ENCODE peak calls at places on chromosomes 12 and 14, in six cellular contexts. A is neural crest cell, O is H4, Q is C1 segment of cervical spinal cord, Z is T-helper 9 cell, H is ovary. T is an unnamed sample.

GRCh38 chr12:12715459-12716150 is 1.6 kb upstream of the CDKN1B start:
- DNase-seq in A (no peak), O (no peak), Q (no peak), Z (no peak), H (no peak), T (no peak)

GRCh38 chr14:69376439-69376838 is 21.7 kb downstream of the ERH start:
- DNase-seq in A (no peak), O (no peak), Q (no peak), Z (no peak), H (no peak), T (no peak)

GRCh38 chr14:68947802-68948201 is 31.3 kb downstream of the ACTN1 start:
- DNase-seq in A (no peak), O (peak), Q (no peak), Z (no peak), H (peak), T (peak)

GRCh38 chr12:46516238-46516932 is 143.8 kb upstream of the SLC38A2 start:
- DNase-seq in A (no peak), O (no peak), Q (no peak), Z (no peak), H (no peak), T (no peak)

GRCh38 chr12:24711609-24712008 is 237.3 kb downstream of the BCAT1 start:
- DNase-seq in A (no peak), O (no peak), Q (no peak), Z (no peak), H (no peak), T (no peak)

GRCh38 chr12:41013921-41014642 is 174.0 kb upstream of the PDZRN4 start:
- DNase-seq in A (no peak), O (no peak), Q (no peak), Z (no peak), H (no peak), T (no peak)

GRCh38 chr14:88380405-88380804 is 5.1 kb upstream of the SPATA7 start:
- DNase-seq in A (no peak), O (no peak), Q (no peak), Z (no peak), H (no peak), T (no peak)

GRCh38 chr12:106082216-106083175 is 56.3 kb downstream of the NUAK1 start:
- DNase-seq in A (no peak), O (no peak), Q (no peak), Z (no peak), H (no peak), T (no peak)

GRCh38 chr14:61280092-61280525 is 1.0 kb downstream of the TMEM30B start:
- DNase-seq in A (no peak), O (no peak), Q (no peak), Z (peak), H (no peak), T (no peak)

GRCh38 chr14:24057271-24057670 is 5.5 kb downstream of the CARMIL3 start:
- DNase-seq in A (no peak), O (no peak), Q (no peak), Z (no peak), H (no peak), T (no peak)

GRCh38 chr14:94113490-94113889 is 3.0 kb downstream of the IFI27 start:
- DNase-seq in A (no peak), O (no peak), Q (no peak), Z (no peak), H (peak), T (no peak)

GRCh38 chr12:53712059-53712643 is 15.1 kb downstream of the CALCOCO1 start:
- DNase-seq in A (no peak), O (no peak), Q (no peak), Z (no peak), H (no peak), T (no peak)

GRCh38 chr14:24189460-24189859 is 844 bp upstream of the IPO4 start:
- DNase-seq in A (no peak), O (no peak), Q (no peak), Z (no peak), H (no peak), T (no peak)

GRCh38 chr12:49684310-49684854 is 22.8 kb downstream of the FMNL3 start:
- DNase-seq in A (no peak), O (no peak), Q (no peak), Z (no peak), H (no peak), T (no peak)

GRCh38 chr12:109896188-109896587 is 3.9 kb upstream of the TCHP start:
- DNase-seq in A (no peak), O (no peak), Q (no peak), Z (no peak), H (no peak), T (no peak)

GRCh38 chr12:122106891-122107660 is 28.5 kb downstream of the MLXIP start:
- DNase-seq in A (no peak), O (no peak), Q (no peak), Z (no peak), H (no peak), T (no peak)

GRCh38 chr12:68048648-68049297 is 59.5 kb downstream of the IFNG-AS1 start:
- DNase-seq in A (no peak), O (no peak), Q (no peak), Z (no peak), H (no peak), T (no peak)